ENCODE peak calls at places on chromosomes 11 and 22, in nine cellular contexts. One of them, this sample, is unnamed.

GRCh38 chr11:87351671-87352070 is 313.9 kb downstream of the TMEM135 start:
- DNase-seq in fibroblast of lung: no peak
- DNase-seq in activated T-cell treated with anti-CD3 and anti-CD28 coated beads for 48 hours: no peak
- DNase-seq in uterus: no peak
- DNase-seq in stimulated activated CD4-positive, alpha-beta T cell treated with anti-CD3 and anti-CD28 coated beads, Interleukin-4, amount 100 ng/mL, for 48 hours: no peak
- DNase-seq in NCI-H1417: no peak
- DNase-seq in KG1: peak
- DNase-seq in Kasumi-1: peak
- DNase-seq in AG04449: no peak
- DNase-seq in this sample: no peak

GRCh38 chr22:20299736-20300136 is 20.1 kb downstream of the DGCR6L start:
- DNase-seq in fibroblast of lung: no peak
- DNase-seq in activated T-cell treated with anti-CD3 and anti-CD28 coated beads for 48 hours: no peak
- DNase-seq in uterus: no peak
- DNase-seq in stimulated activated CD4-positive, alpha-beta T cell treated with anti-CD3 and anti-CD28 coated beads, Interleukin-4, amount 100 ng/mL, for 48 hours: no peak
- DNase-seq in NCI-H1417: peak
- DNase-seq in KG1: no peak
- DNase-seq in Kasumi-1: no peak
- DNase-seq in AG04449: no peak
- DNase-seq in this sample: no peak

GRCh38 chr11:45618897-45619296 is 46.5 kb downstream of the CHST1 start:
- DNase-seq in fibroblast of lung: no peak
- DNase-seq in activated T-cell treated with anti-CD3 and anti-CD28 coated beads for 48 hours: no peak
- DNase-seq in uterus: no peak
- DNase-seq in stimulated activated CD4-positive, alpha-beta T cell treated with anti-CD3 and anti-CD28 coated beads, Interleukin-4, amount 100 ng/mL, for 48 hours: no peak
- DNase-seq in NCI-H1417: no peak
- DNase-seq in KG1: no peak
- DNase-seq in Kasumi-1: no peak
- DNase-seq in AG04449: no peak
- DNase-seq in this sample: no peak

GRCh38 chr11:100830978-100831732 is 144.1 kb downstream of the ARHGAP42 start:
- DNase-seq in fibroblast of lung: peak
- DNase-seq in activated T-cell treated with anti-CD3 and anti-CD28 coated beads for 48 hours: no peak
- DNase-seq in uterus: no peak
- DNase-seq in stimulated activated CD4-positive, alpha-beta T cell treated with anti-CD3 and anti-CD28 coated beads, Interleukin-4, amount 100 ng/mL, for 48 hours: no peak
- DNase-seq in NCI-H1417: no peak
- DNase-seq in KG1: no peak
- DNase-seq in Kasumi-1: no peak
- DNase-seq in AG04449: peak
- DNase-seq in this sample: no peak

GRCh38 chr11:74444173-74444832 is 23.0 kb downstream of the KCNE3 start:
- DNase-seq in fibroblast of lung: no peak
- DNase-seq in activated T-cell treated with anti-CD3 and anti-CD28 coated beads for 48 hours: no peak
- DNase-seq in uterus: no peak
- DNase-seq in stimulated activated CD4-positive, alpha-beta T cell treated with anti-CD3 and anti-CD28 coated beads, Interleukin-4, amount 100 ng/mL, for 48 hours: no peak
- DNase-seq in NCI-H1417: no peak
- DNase-seq in KG1: no peak
- DNase-seq in Kasumi-1: no peak
- DNase-seq in AG04449: no peak
- DNase-seq in this sample: no peak

GRCh38 chr11:78408619-78409018 is 9.0 kb downstream of the GAB2 start:
- DNase-seq in fibroblast of lung: no peak
- DNase-seq in activated T-cell treated with anti-CD3 and anti-CD28 coated beads for 48 hours: no peak
- DNase-seq in uterus: no peak
- DNase-seq in stimulated activated CD4-positive, alpha-beta T cell treated with anti-CD3 and anti-CD28 coated beads, Interleukin-4, amount 100 ng/mL, for 48 hours: no peak
- DNase-seq in NCI-H1417: no peak
- DNase-seq in KG1: no peak
- DNase-seq in Kasumi-1: no peak
- DNase-seq in AG04449: no peak
- DNase-seq in this sample: no peak

GRCh38 chr11:85406841-85407240 is 220.3 kb downstream of the DLG2 start:
- DNase-seq in fibroblast of lung: no peak
- DNase-seq in activated T-cell treated with anti-CD3 and anti-CD28 coated beads for 48 hours: no peak
- DNase-seq in uterus: no peak
- DNase-seq in stimulated activated CD4-positive, alpha-beta T cell treated with anti-CD3 and anti-CD28 coated beads, Interleukin-4, amount 100 ng/mL, for 48 hours: no peak
- DNase-seq in NCI-H1417: no peak
- DNase-seq in KG1: no peak
- DNase-seq in Kasumi-1: no peak
- DNase-seq in AG04449: no peak
- DNase-seq in this sample: no peak

GRCh38 chr11:66643745-66644437 is 5.4 kb downstream of the RBM4 start:
- DNase-seq in fibroblast of lung: no peak
- DNase-seq in activated T-cell treated with anti-CD3 and anti-CD28 coated beads for 48 hours: no peak
- DNase-seq in uterus: no peak
- DNase-seq in stimulated activated CD4-positive, alpha-beta T cell treated with anti-CD3 and anti-CD28 coated beads, Interleukin-4, amount 100 ng/mL, for 48 hours: no peak
- DNase-seq in NCI-H1417: no peak
- DNase-seq in KG1: no peak
- DNase-seq in Kasumi-1: no peak
- DNase-seq in AG04449: no peak
- DNase-seq in this sample: no peak

GRCh38 chr11:90919332-90919731 is 696.5 kb upstream of the CHORDC1 start:
- DNase-seq in fibroblast of lung: no peak
- DNase-seq in activated T-cell treated with anti-CD3 and anti-CD28 coated beads for 48 hours: no peak
- DNase-seq in uterus: no peak
- DNase-seq in stimulated activated CD4-positive, alpha-beta T cell treated with anti-CD3 and anti-CD28 coated beads, Interleukin-4, amount 100 ng/mL, for 48 hours: no peak
- DNase-seq in NCI-H1417: no peak
- DNase-seq in KG1: no peak
- DNase-seq in Kasumi-1: no peak
- DNase-seq in AG04449: no peak
- DNase-seq in this sample: no peak

GRCh38 chr22:49236541-49237075 is 591.1 kb downstream of the BRD1 start:
- DNase-seq in fibroblast of lung: no peak
- DNase-seq in activated T-cell treated with anti-CD3 and anti-CD28 coated beads for 48 hours: no peak
- DNase-seq in uterus: no peak
- DNase-seq in stimulated activated CD4-positive, alpha-beta T cell treated with anti-CD3 and anti-CD28 coated beads, Interleukin-4, amount 100 ng/mL, for 48 hours: no peak
- DNase-seq in NCI-H1417: no peak
- DNase-seq in KG1: no peak
- DNase-seq in Kasumi-1: no peak
- DNase-seq in AG04449: no peak
- DNase-seq in this sample: no peak

GRCh38 chr11:721347-721912 is 15.4 kb downstream of the EPS8L2 start:
- DNase-seq in fibroblast of lung: no peak
- DNase-seq in activated T-cell treated with anti-CD3 and anti-CD28 coated beads for 48 hours: no peak
- DNase-seq in uterus: no peak
- DNase-seq in stimulated activated CD4-positive, alpha-beta T cell treated with anti-CD3 and anti-CD28 coated beads, Interleukin-4, amount 100 ng/mL, for 48 hours: no peak
- DNase-seq in NCI-H1417: no peak
- DNase-seq in KG1: no peak
- DNase-seq in Kasumi-1: no peak
- DNase-seq in AG04449: no peak
- DNase-seq in this sample: no peak

GRCh38 chr11:75346912-75347647 is 4.4 kb downstream of the ARRB1 start:
- DNase-seq in fibroblast of lung: peak
- DNase-seq in activated T-cell treated with anti-CD3 and anti-CD28 coated beads for 48 hours: no peak
- DNase-seq in uterus: peak
- DNase-seq in stimulated activated CD4-positive, alpha-beta T cell treated with anti-CD3 and anti-CD28 coated beads, Interleukin-4, amount 100 ng/mL, for 48 hours: no peak
- DNase-seq in NCI-H1417: no peak
- DNase-seq in KG1: no peak
- DNase-seq in Kasumi-1: no peak
- DNase-seq in AG04449: no peak
- DNase-seq in this sample: no peak

GRCh38 chr11:65915821-65916251 is 3.0 kb downstream of the C11orf68 start:
- DNase-seq in fibroblast of lung: peak
- DNase-seq in activated T-cell treated with anti-CD3 and anti-CD28 coated beads for 48 hours: no peak
- DNase-seq in uterus: peak
- DNase-seq in stimulated activated CD4-positive, alpha-beta T cell treated with anti-CD3 and anti-CD28 coated beads, Interleukin-4, amount 100 ng/mL, for 48 hours: no peak
- DNase-seq in NCI-H1417: no peak
- DNase-seq in KG1: no peak
- DNase-seq in Kasumi-1: peak
- DNase-seq in AG04449: peak
- DNase-seq in this sample: no peak

GRCh38 chr22:21949948-21950347 is 2.7 kb downstream of the PPM1F start:
- DNase-seq in fibroblast of lung: no peak
- DNase-seq in activated T-cell treated with anti-CD3 and anti-CD28 coated beads for 48 hours: no peak
- DNase-seq in uterus: no peak
- DNase-seq in stimulated activated CD4-positive, alpha-beta T cell treated with anti-CD3 and anti-CD28 coated beads, Interleukin-4, amount 100 ng/mL, for 48 hours: no peak
- DNase-seq in NCI-H1417: no peak
- DNase-seq in KG1: no peak
- DNase-seq in Kasumi-1: no peak
- DNase-seq in AG04449: no peak
- DNase-seq in this sample: no peak

GRCh38 chr11:2462092-2462985 is 17.5 kb downstream of the KCNQ1 start:
- DNase-seq in fibroblast of lung: no peak
- DNase-seq in activated T-cell treated with anti-CD3 and anti-CD28 coated beads for 48 hours: no peak
- DNase-seq in uterus: no peak
- DNase-seq in stimulated activated CD4-positive, alpha-beta T cell treated with anti-CD3 and anti-CD28 coated beads, Interleukin-4, amount 100 ng/mL, for 48 hours: no peak
- DNase-seq in NCI-H1417: no peak
- DNase-seq in KG1: no peak
- DNase-seq in Kasumi-1: no peak
- DNase-seq in AG04449: no peak
- DNase-seq in this sample: no peak

GRCh38 chr22:22479999-22480532 is 28.5 kb downstream of the ZNF280B start:
- DNase-seq in fibroblast of lung: peak
- DNase-seq in activated T-cell treated with anti-CD3 and anti-CD28 coated beads for 48 hours: no peak
- DNase-seq in uterus: no peak
- DNase-seq in stimulated activated CD4-positive, alpha-beta T cell treated with anti-CD3 and anti-CD28 coated beads, Interleukin-4, amount 100 ng/mL, for 48 hours: no peak
- DNase-seq in NCI-H1417: no peak
- DNase-seq in KG1: no peak
- DNase-seq in Kasumi-1: no peak
- DNase-seq in AG04449: no peak
- DNase-seq in this sample: no peak

GRCh38 chr11:8019671-8020597 is 32.8 kb downstream of the EIF3F start:
- DNase-seq in fibroblast of lung: no peak
- DNase-seq in activated T-cell treated with anti-CD3 and anti-CD28 coated beads for 48 hours: peak
- DNase-seq in uterus: peak
- DNase-seq in stimulated activated CD4-positive, alpha-beta T cell treated with anti-CD3 and anti-CD28 coated beads, Interleukin-4, amount 100 ng/mL, for 48 hours: peak
- DNase-seq in NCI-H1417: peak
- DNase-seq in KG1: no peak
- DNase-seq in Kasumi-1: no peak
- DNase-seq in AG04449: no peak
- DNase-seq in this sample: no peak